ENCODE peak calls at places on chromosome 5, in four cellular contexts. One of them, this sample, is unnamed.

GRCh38 chr5:17444496-17444895 is 53.5 kb upstream of the TAF11L2 start:
- DNase-seq in tibial nerve: no peak
- DNase-seq in upper lobe of right lung: no peak
- DNase-seq in ovary: no peak
- DNase-seq in this sample: no peak

GRCh38 chr5:65722575-65723424 is 795 bp downstream of the NLN start:
- DNase-seq in ovary: peak; percentile 18
- DNase-seq in tibial nerve: no peak
- DNase-seq in upper lobe of right lung: no peak
- DNase-seq in this sample: peak; percentile 44

GRCh38 chr5:173747876-173748275 is 131.4 kb upstream of the BOD1 start:
- DNase-seq in ovary: no peak
- DNase-seq in tibial nerve: no peak
- DNase-seq in upper lobe of right lung: no peak
- DNase-seq in this sample: no peak

GRCh38 chr5:137491121-137491520 is 8.0 kb downstream of the SPOCK1 start:
- DNase-seq in tibial nerve: no peak
- DNase-seq in ovary: no peak
- DNase-seq in upper lobe of right lung: no peak
- DNase-seq in this sample: no peak

GRCh38 chr5:82355496-82355895 is 77.3 kb upstream of the RPS23 start:
- DNase-seq in upper lobe of right lung: no peak
- DNase-seq in ovary: no peak
- DNase-seq in tibial nerve: no peak
- DNase-seq in this sample: no peak

GRCh38 chr5:176899296-176899891 is at the start of gene HK3:
- DNase-seq in ovary: no peak
- DNase-seq in tibial nerve: no peak
- DNase-seq in upper lobe of right lung: no peak
- DNase-seq in this sample: no peak

GRCh38 chr5:74903165-74903787 is 37.1 kb upstream of the FAM169A start:
- DNase-seq in upper lobe of right lung: peak; percentile 77
- DNase-seq in tibial nerve: no peak
- DNase-seq in ovary: no peak
- DNase-seq in this sample: peak; percentile 21

GRCh38 chr5:50667653-50668403 is 1.4 kb downstream of the PARP8 start:
- DNase-seq in upper lobe of right lung: peak; percentile 92
- DNase-seq in tibial nerve: no peak
- DNase-seq in ovary: peak; percentile 73
- DNase-seq in this sample: peak; percentile 21

GRCh38 chr5:101991486-101991885 is 304.6 kb downstream of the SLCO4C1 start:
- DNase-seq in tibial nerve: no peak
- DNase-seq in upper lobe of right lung: no peak
- DNase-seq in ovary: no peak
- DNase-seq in this sample: no peak

GRCh38 chr5:125083932-125084331 is 337.5 kb upstream of the ZNF608 start:
- DNase-seq in ovary: no peak
- DNase-seq in tibial nerve: no peak
- DNase-seq in upper lobe of right lung: no peak
- DNase-seq in this sample: no peak

GRCh38 chr5:144468542-144468941 is 297.9 kb downstream of the KCTD16 start:
- DNase-seq in upper lobe of right lung: no peak
- DNase-seq in tibial nerve: no peak
- DNase-seq in ovary: no peak
- DNase-seq in this sample: no peak

GRCh38 chr5:161009194-161009593 is 157.2 kb upstream of the ATP10B start:
- DNase-seq in upper lobe of right lung: no peak
- DNase-seq in ovary: no peak
- DNase-seq in tibial nerve: no peak
- DNase-seq in this sample: no peak

GRCh38 chr5:61731946-61732314 is 399.9 kb downstream of the ZSWIM6 start:
- DNase-seq in tibial nerve: no peak
- DNase-seq in ovary: no peak
- DNase-seq in upper lobe of right lung: no peak
- DNase-seq in this sample: no peak

GRCh38 chr5:39783756-39784421 is 359.1 kb upstream of the DAB2 start:
- DNase-seq in upper lobe of right lung: no peak
- DNase-seq in tibial nerve: no peak
- DNase-seq in ovary: no peak
- DNase-seq in this sample: no peak

GRCh38 chr5:132225165-132226032 is 2.3 kb downstream of the P4HA2 start:
- DNase-seq in ovary: peak; percentile 50
- DNase-seq in tibial nerve: peak; percentile 58
- DNase-seq in upper lobe of right lung: peak; percentile 69
- DNase-seq in this sample: peak; percentile 74

GRCh38 chr5:137361275-137361674 is 137.9 kb downstream of the SPOCK1 start:
- DNase-seq in ovary: no peak
- DNase-seq in tibial nerve: no peak
- DNase-seq in upper lobe of right lung: no peak
- DNase-seq in this sample: no peak

GRCh38 chr5:1777281-1778137 is 22.1 kb downstream of the MRPL36 start:
- DNase-seq in ovary: no peak
- DNase-seq in tibial nerve: no peak
- DNase-seq in upper lobe of right lung: peak; percentile 62
- DNase-seq in this sample: no peak

GRCh38 chr5:52915176-52915875 is 73.8 kb upstream of the ITGA2 start:
- DNase-seq in upper lobe of right lung: no peak
- DNase-seq in tibial nerve: no peak
- DNase-seq in ovary: peak; percentile 47
- DNase-seq in this sample: peak; percentile 62

GRCh38 chr5:111950660-111951059 is 193.7 kb upstream of the NREP start:
- DNase-seq in ovary: no peak
- DNase-seq in upper lobe of right lung: no peak
- DNase-seq in tibial nerve: no peak
- DNase-seq in this sample: no peak

GRCh38 chr5:68331202-68332108 is 115.9 kb downstream of the PIK3R1 start:
- DNase-seq in tibial nerve: no peak
- DNase-seq in ovary: no peak
- DNase-seq in upper lobe of right lung: no peak
- DNase-seq in this sample: no peak

GRCh38 chr5:54463696-54464095 is 8.2 kb downstream of the HSPB3 start:
- DNase-seq in ovary: no peak
- DNase-seq in upper lobe of right lung: no peak
- DNase-seq in tibial nerve: no peak
- DNase-seq in this sample: no peak

GRCh38 chr5:177300236-177300880 is 3.2 kb downstream of the RAB24 start:
- DNase-seq in ovary: peak; percentile 55
- DNase-seq in upper lobe of right lung: no peak
- DNase-seq in tibial nerve: no peak
- DNase-seq in this sample: no peak

GRCh38 chr5:61673007-61673735 is 341.1 kb downstream of the ZSWIM6 start:
- DNase-seq in ovary: no peak
- DNase-seq in upper lobe of right lung: no peak
- DNase-seq in tibial nerve: no peak
- DNase-seq in this sample: no peak

GRCh38 chr5:121870489-121870888 is 18.8 kb downstream of the FTMT start:
- DNase-seq in ovary: no peak
- DNase-seq in tibial nerve: no peak
- DNase-seq in upper lobe of right lung: no peak
- DNase-seq in this sample: no peak

GRCh38 chr5:133925866-133926488 is 42.4 kb downstream of the C5orf15 start:
- DNase-seq in upper lobe of right lung: no peak
- DNase-seq in tibial nerve: no peak
- DNase-seq in ovary: no peak
- DNase-seq in this sample: no peak

GRCh38 chr5:32217886-32218396 is 43.8 kb upstream of the GOLPH3 start:
- DNase-seq in tibial nerve: no peak
- DNase-seq in ovary: no peak
- DNase-seq in upper lobe of right lung: no peak
- DNase-seq in this sample: peak; percentile 20

GRCh38 chr5:149455889-149456409 is 76.9 kb upstream of the IL17B start:
- DNase-seq in tibial nerve: no peak
- DNase-seq in upper lobe of right lung: no peak
- DNase-seq in ovary: peak; percentile 48
- DNase-seq in this sample: no peak

GRCh38 chr5:122067330-122067885 is 10.7 kb downstream of the LOX start:
- DNase-seq in upper lobe of right lung: no peak
- DNase-seq in tibial nerve: no peak
- DNase-seq in ovary: no peak
- DNase-seq in this sample: no peak

GRCh38 chr5:28710360-28710759 is 1672.0 kb upstream of the CDH9 start:
- DNase-seq in ovary: no peak
- DNase-seq in tibial nerve: no peak
- DNase-seq in upper lobe of right lung: no peak
- DNase-seq in this sample: peak; percentile 11
- TF ChIP-seq CTCF in ovary: no peak
- TF ChIP-seq CTCF in tibial nerve: no peak
- TF ChIP-seq CTCF in upper lobe of right lung: no peak
- TF ChIP-seq CTCF in this sample: peak; percentile 52

GRCh38 chr5:140221697-140222223 is 46.8 kb downstream of the CYSTM1 start:
- DNase-seq in ovary: no peak
- DNase-seq in tibial nerve: no peak
- DNase-seq in upper lobe of right lung: no peak
- DNase-seq in this sample: no peak
- H3K4me1 ChIP-seq in ovary: no peaks in the 10 kb centered on the region
- H3K4me1 ChIP-seq in tibial nerve: peaks cover 18% of the 10 kb centered on the region
- H3K4me1 ChIP-seq in upper lobe of right lung: peaks cover 40% of the 10 kb centered on the region
- H3K4me1 ChIP-seq in this sample: peaks cover 8% of the 10 kb centered on the region

GRCh38 chr5:72957337-72957736 is 1.5 kb downstream of the FCHO2 start:
- DNase-seq in ovary: no peak
- DNase-seq in upper lobe of right lung: no peak
- DNase-seq in tibial nerve: no peak
- DNase-seq in this sample: no peak
- H3K4me3 ChIP-seq in ovary: peak overlapping the region; percentile 87
- H3K4me3 ChIP-seq in upper lobe of right lung: peak overlapping the region; percentile 64
- H3K4me3 ChIP-seq in tibial nerve: peak overlapping the region; percentile 93
- H3K4me3 ChIP-seq in this sample: no peak overlapping the region

GRCh38 chr5:41968153-41968723 is 43.2 kb downstream of the FBXO4 start:
- DNase-seq in ovary: no peak
- DNase-seq in tibial nerve: no peak
- DNase-seq in upper lobe of right lung: no peak
- DNase-seq in this sample: no peak
- TF ChIP-seq CTCF in ovary: no peak
- TF ChIP-seq CTCF in tibial nerve: no peak
- TF ChIP-seq CTCF in upper lobe of right lung: no peak
- TF ChIP-seq CTCF in this sample: peak; percentile 31

DNA sequence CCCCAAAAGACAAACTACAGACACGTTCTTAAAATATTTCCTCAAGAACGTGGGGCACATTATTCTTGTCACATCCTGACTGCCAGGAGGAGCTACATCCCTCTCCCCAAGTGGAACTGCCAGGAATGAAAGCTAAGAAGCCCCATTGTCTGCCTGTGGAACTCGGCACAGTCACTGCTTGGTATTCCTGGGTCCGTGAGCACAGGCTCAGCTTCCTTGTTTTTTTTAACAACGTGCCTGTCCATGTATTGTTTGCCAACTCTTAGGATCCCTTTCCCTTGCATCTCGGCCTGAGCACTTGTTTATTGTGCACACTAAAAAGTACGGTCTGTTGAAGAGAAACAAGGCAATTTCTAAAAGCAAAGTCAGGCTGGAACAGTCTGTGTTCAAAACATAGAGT is 47.0 kb upstream of the SELENOP start:
- DNase-seq in ovary: no peak
- DNase-seq in tibial nerve: no peak
- DNase-seq in upper lobe of right lung: no peak
- DNase-seq in this sample: no peak
- H3K4me1 ChIP-seq in ovary: peaks cover 4% of the 10 kb centered on the region
- H3K4me1 ChIP-seq in tibial nerve: peaks cover 49% of the 10 kb centered on the region
- H3K4me1 ChIP-seq in upper lobe of right lung: peaks cover 5% of the 10 kb centered on the region
- H3K4me1 ChIP-seq in this sample: no peaks in the 10 kb centered on the region

This sample was measured in BE2C.